ENCODE peak calls at places on chromosome 10, in five cellular contexts. D, B, Z, R and N are unnamed samples.

GRCh38 chr10:97759157-97759980 is 12.4 kb downstream of the SFRP5 start:
- DNase-seq in R (peak; percentile 44), D (peak; percentile 80), B (peak; percentile 55), Z (peak; percentile 45), N (peak; percentile 75)

GRCh38 chr10:43649149-43649523 is 455 bp upstream of the ZNF32 start:
- DNase-seq in D (no peak), Z (no peak), B (no peak), R (no peak), N (no peak)

GRCh38 chr10:102429468-102429867 is 2.9 kb downstream of the CUEDC2 start:
- DNase-seq in D (no peak), R (no peak), Z (no peak), B (no peak), N (no peak)

GRCh38 chr10:118966131-118967125 is 63.1 kb upstream of the NANOS1 start:
- DNase-seq in Z (no peak), B (no peak), D (no peak), R (no peak), N (no peak)

GRCh38 chr10:79400567-79401004 is 44.8 kb downstream of the ZCCHC24 start:
- DNase-seq in Z (no peak), B (no peak), R (peak; percentile 86), D (peak; percentile 35), N (peak; percentile 74)

GRCh38 chr10:35316346-35316967 is 19.9 kb upstream of the CCNY start:
- DNase-seq in Z (no peak), D (no peak), B (no peak), R (no peak), N (no peak)

GRCh38 chr10:133186416-133187090 is 26.5 kb downstream of the KNDC1 start:
- DNase-seq in D (no peak), R (peak; percentile 64), Z (no peak), B (no peak), N (no peak)

GRCh38 chr10:103967433-103968142 is 648 bp downstream of the SLK start:
- DNase-seq in B (peak; percentile 20), D (peak; percentile 39), R (no peak), Z (no peak), N (no peak)

DNA sequence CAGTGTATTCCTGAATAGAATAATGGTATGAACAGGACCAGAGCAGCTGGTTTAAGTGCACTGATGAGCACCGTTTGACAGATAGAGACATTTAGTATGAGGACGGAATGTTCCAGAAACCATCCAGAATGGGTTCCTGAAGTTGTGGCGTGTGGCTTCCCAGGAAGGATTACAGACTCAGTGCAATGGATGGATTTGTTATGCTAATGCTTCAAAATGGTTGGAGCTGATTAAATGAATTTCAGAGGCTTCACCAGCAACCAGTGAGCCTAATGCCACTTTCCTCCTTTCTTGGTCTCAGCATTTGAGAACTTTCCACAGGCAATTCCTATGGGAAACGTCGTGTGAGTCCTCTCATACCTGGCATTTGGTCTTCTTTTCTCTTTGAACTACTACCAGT is 9.9 kb downstream of the GATA3 start:
- DNase-seq in R (no peak), B (no peak), D (no peak), Z (no peak), N (no peak)
- H3K4me1 ChIP-seq in R (peaks cover 26% of the 10 kb centered on the region), B (no peaks in the 10 kb centered on the region), D (peaks cover 9% of the 10 kb centered on the region), Z (no peaks in the 10 kb centered on the region), N (no peaks in the 10 kb centered on the region)

DNA sequence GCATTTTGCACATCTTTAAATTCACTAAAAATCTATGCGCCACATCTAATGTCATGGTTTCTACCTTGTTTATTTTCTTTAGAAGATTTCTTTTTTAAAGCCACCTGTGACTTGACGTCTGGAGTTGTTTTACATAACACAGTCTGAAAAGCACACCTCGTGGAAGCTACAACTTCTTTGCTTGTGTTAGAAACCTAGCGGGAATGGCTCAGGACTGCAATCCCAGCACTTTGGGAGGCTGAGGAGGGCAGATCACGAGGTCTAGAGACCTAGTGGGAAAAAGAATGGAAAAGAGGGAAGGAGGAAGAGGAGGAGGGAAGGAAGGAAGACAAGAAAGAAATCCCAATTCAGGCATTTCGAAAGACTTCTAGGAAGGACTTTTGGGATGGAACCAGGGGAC is 146.4 kb upstream of the CELF2 start:
- DNase-seq in B (no peak), D (no peak), Z (no peak), R (no peak), N (no peak)
- TF ChIP-seq POLR2A in B (no peak), D (no peak), Z (no peak), R (no peak), N (no peak)

GRCh38 chr10:45421231-45422097 is 47.4 kb downstream of the ALOX5 start:
- DNase-seq in Z (no peak), B (no peak), R (no peak), D (no peak), N (no peak)

GRCh38 chr10:45422207-45422606 is 48.2 kb downstream of the ALOX5 start:
- DNase-seq in R (no peak), D (no peak), B (no peak), Z (no peak), N (no peak)

GRCh38 chr10:45418859-45419672 is 45.0 kb downstream of the ALOX5 start:
- DNase-seq in D (no peak), R (peak; percentile 91), B (peak; percentile 48), Z (peak; percentile 56), N (peak; percentile 76)

GRCh38 chr10:45419673-45420020 is 45.6 kb downstream of the ALOX5 start:
- DNase-seq in R (no peak), B (no peak), D (no peak), Z (no peak), N (no peak)

DNA sequence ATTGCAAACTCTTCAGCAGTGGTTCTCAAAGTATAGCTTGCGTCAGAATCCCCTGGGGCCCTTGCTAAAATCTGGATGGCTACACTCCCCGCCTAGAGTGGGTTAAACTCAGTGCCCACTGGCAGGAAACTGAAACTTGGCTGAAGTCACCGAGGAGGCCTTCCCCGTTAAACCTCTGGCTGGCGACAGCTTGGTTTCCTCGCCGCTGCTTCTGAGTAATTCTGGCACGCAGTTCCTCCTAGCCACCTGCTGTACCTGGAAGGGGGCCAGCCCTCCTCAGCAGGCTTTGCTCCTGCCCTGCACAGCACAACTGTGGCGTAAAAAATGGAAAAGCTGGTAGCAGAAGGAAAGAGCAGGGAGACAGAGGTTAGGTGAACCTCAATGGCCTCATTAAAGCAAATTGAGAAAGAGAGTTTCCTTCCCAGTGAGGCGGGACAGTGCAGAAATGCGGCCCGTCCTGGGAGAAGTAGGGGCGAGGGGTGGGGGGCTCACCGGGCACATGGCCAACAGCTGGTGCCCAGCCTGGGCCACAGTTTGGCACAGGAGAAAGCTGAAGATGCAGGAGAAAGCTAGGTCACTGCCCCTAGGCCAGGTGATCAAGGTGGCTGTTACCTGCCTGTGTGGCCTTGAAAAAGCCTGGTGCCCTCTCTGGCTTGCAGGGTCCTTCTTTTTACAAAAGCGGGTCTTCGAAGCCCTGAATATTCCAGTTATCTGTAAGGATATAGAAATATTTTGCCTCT is 46.6 kb downstream of the ALOX5 start:
- DNase-seq in D (no peak), R (no peak), B (peak; percentile 38), Z (peak; percentile 69), N (peak; percentile 78)
- H3K27ac ChIP-seq in D (no peak overlapping the region), R (peak overlapping the region; percentile 95), B (peak overlapping the region; percentile 84), Z (peak overlapping the region; percentile 83), N (peak overlapping the region; percentile 80)

GRCh38 chr10:60473557-60473956 is 83.9 kb upstream of the ANK3 start:
- DNase-seq in R (no peak), Z (no peak), B (no peak), D (peak; percentile 79), N (no peak)

GRCh38 chr10:60467202-60467546 is 77.5 kb upstream of the ANK3 start:
- DNase-seq in R (no peak), D (no peak), B (no peak), Z (no peak), N (no peak)

GRCh38 chr10:60465801-60466200 is 76.1 kb upstream of the ANK3 start:
- DNase-seq in B (no peak), R (no peak), D (no peak), Z (no peak), N (no peak)

GRCh38 chr10:60466267-60467201 is 76.9 kb upstream of the ANK3 start:
- DNase-seq in B (no peak), Z (no peak), D (no peak), R (no peak), N (no peak)

GRCh38 chr10:60470091-60470490 is 80.4 kb upstream of the ANK3 start:
- DNase-seq in D (no peak), Z (no peak), R (no peak), B (no peak), N (no peak)
- H3K4me1 ChIP-seq in D (peaks cover 33% of the 10 kb centered on the region), Z (no peaks in the 10 kb centered on the region), R (no peaks in the 10 kb centered on the region), B (no peaks in the 10 kb centered on the region), N (no peaks in the 10 kb centered on the region)

GRCh38 chr10:110425684-110426293 is 71.9 kb upstream of the DUSP5 start:
- DNase-seq in D (peak; percentile 97), R (no peak), B (peak; percentile 47), Z (no peak), N (no peak)
- TF ChIP-seq POLR2A in D (no peak), R (no peak), B (no peak), Z (no peak), N (no peak)

GRCh38 chr10:69086131-69086530 is 1.8 kb upstream of the SRGN start:
- DNase-seq in Z (no peak), B (no peak), D (no peak), R (no peak), N (no peak)

GRCh38 chr10:69088801-69089501 is 1.0 kb downstream of the SRGN start:
- DNase-seq in R (no peak), Z (no peak), B (no peak), D (peak; percentile 80), N (no peak)

GRCh38 chr10:69089638-69090599 is 2.0 kb downstream of the SRGN start:
- DNase-seq in B (no peak), R (no peak), Z (no peak), D (no peak), N (peak; percentile 78)

GRCh38 chr10:69087600-69088470 is at the start of gene SRGN:
- DNase-seq in Z (peak; percentile 60), D (peak; percentile 68), B (peak; percentile 91), R (no peak), N (no peak)

DNA sequence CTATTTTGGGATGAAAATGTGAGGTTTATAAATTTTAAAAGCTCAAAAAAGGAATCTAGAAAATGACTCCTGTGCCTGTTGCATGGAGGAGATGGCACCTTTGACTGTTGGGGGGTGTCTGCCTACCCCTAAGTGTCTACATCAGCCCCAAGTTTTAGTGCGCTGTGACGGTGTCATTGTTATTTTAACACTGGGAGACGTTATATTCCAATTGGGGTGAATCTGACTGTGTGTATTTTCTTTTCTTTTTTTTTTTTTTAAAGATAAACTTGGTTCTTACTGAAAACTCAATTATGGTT is 517 bp downstream of the SRGN start:
- DNase-seq in R (no peak), Z (no peak), D (no peak), B (no peak), N (no peak)
- H3K27ac ChIP-seq in R (peak overlapping the region; percentile 95), Z (peak overlapping the region; percentile 70), D (peak overlapping the region; percentile 79), B (peak overlapping the region; percentile 84), N (peak overlapping the region; percentile 92)